ENCODE peak calls at places on chromosomes 5 and 9, in ten cellular contexts. One of them, this sample, is unnamed.

GRCh38 chr5:94908889-94909480 is 290.5 kb downstream of the SLF1 start:
- DNase-seq in aorta: no peak
- DNase-seq in A549: peak
- DNase-seq in fibroblast of lung: peak
- DNase-seq in CD8-positive, alpha-beta memory T cell: no peak
- DNase-seq in right cardiac atrium: no peak
- DNase-seq in naive thymus-derived CD4-positive, alpha-beta T cell: no peak
- DNase-seq in GM23248: peak
- DNase-seq in spleen: no peak
- DNase-seq in effector memory CD4-positive, alpha-beta T cell: no peak
- DNase-seq in this sample: no peak

GRCh38 chr9:97737429-97737828 is 40.3 kb upstream of the XPA start:
- DNase-seq in CD8-positive, alpha-beta memory T cell: no peak
- DNase-seq in fibroblast of lung: no peak
- DNase-seq in right cardiac atrium: no peak
- DNase-seq in GM23248: peak
- DNase-seq in spleen: no peak
- DNase-seq in A549: peak
- DNase-seq in naive thymus-derived CD4-positive, alpha-beta T cell: no peak
- DNase-seq in aorta: no peak
- DNase-seq in effector memory CD4-positive, alpha-beta T cell: no peak
- DNase-seq in this sample: no peak

GRCh38 chr9:88458716-88459115 is 70.5 kb downstream of the SPIN1 start:
- DNase-seq in effector memory CD4-positive, alpha-beta T cell: no peak
- DNase-seq in naive thymus-derived CD4-positive, alpha-beta T cell: no peak
- DNase-seq in CD8-positive, alpha-beta memory T cell: no peak
- DNase-seq in aorta: no peak
- DNase-seq in GM23248: peak
- DNase-seq in right cardiac atrium: no peak
- DNase-seq in spleen: no peak
- DNase-seq in fibroblast of lung: peak
- DNase-seq in A549: no peak
- DNase-seq in this sample: no peak

GRCh38 chr5:77211013-77211690 is 672 bp downstream of the PDE8B start:
- DNase-seq in aorta: no peak
- DNase-seq in GM23248: peak
- DNase-seq in CD8-positive, alpha-beta memory T cell: no peak
- DNase-seq in A549: no peak
- DNase-seq in fibroblast of lung: no peak
- DNase-seq in spleen: no peak
- DNase-seq in effector memory CD4-positive, alpha-beta T cell: no peak
- DNase-seq in right cardiac atrium: no peak
- DNase-seq in naive thymus-derived CD4-positive, alpha-beta T cell: no peak
- DNase-seq in this sample: no peak

GRCh38 chr5:6088706-6089105 is 289.6 kb downstream of the MED10 start:
- DNase-seq in aorta: no peak
- DNase-seq in naive thymus-derived CD4-positive, alpha-beta T cell: no peak
- DNase-seq in fibroblast of lung: no peak
- DNase-seq in CD8-positive, alpha-beta memory T cell: no peak
- DNase-seq in A549: no peak
- DNase-seq in GM23248: no peak
- DNase-seq in right cardiac atrium: no peak
- DNase-seq in spleen: no peak
- DNase-seq in effector memory CD4-positive, alpha-beta T cell: no peak
- DNase-seq in this sample: no peak

GRCh38 chr5:32538031-32538547 is 47.3 kb upstream of the SUB1 start:
- DNase-seq in right cardiac atrium: peak
- DNase-seq in A549: no peak
- DNase-seq in effector memory CD4-positive, alpha-beta T cell: peak
- DNase-seq in fibroblast of lung: no peak
- DNase-seq in naive thymus-derived CD4-positive, alpha-beta T cell: no peak
- DNase-seq in spleen: peak
- DNase-seq in aorta: no peak
- DNase-seq in CD8-positive, alpha-beta memory T cell: peak
- DNase-seq in GM23248: no peak
- DNase-seq in this sample: no peak

GRCh38 chr9:93303806-93304573 is 120.1 kb downstream of the WNK2 start:
- DNase-seq in effector memory CD4-positive, alpha-beta T cell: no peak
- DNase-seq in right cardiac atrium: no peak
- DNase-seq in GM23248: no peak
- DNase-seq in A549: no peak
- DNase-seq in aorta: peak
- DNase-seq in CD8-positive, alpha-beta memory T cell: no peak
- DNase-seq in spleen: peak
- DNase-seq in naive thymus-derived CD4-positive, alpha-beta T cell: no peak
- DNase-seq in fibroblast of lung: no peak
- DNase-seq in this sample: no peak

GRCh38 chr9:93673271-93673843 is 97.0 kb downstream of the PHF2 start:
- DNase-seq in right cardiac atrium: peak
- DNase-seq in spleen: peak
- DNase-seq in naive thymus-derived CD4-positive, alpha-beta T cell: no peak
- DNase-seq in GM23248: peak
- DNase-seq in CD8-positive, alpha-beta memory T cell: no peak
- DNase-seq in fibroblast of lung: peak
- DNase-seq in A549: no peak
- DNase-seq in effector memory CD4-positive, alpha-beta T cell: no peak
- DNase-seq in aorta: peak
- DNase-seq in this sample: no peak

GRCh38 chr9:108056805-108057386 is 567.3 kb upstream of the KLF4 start:
- DNase-seq in GM23248: peak
- DNase-seq in CD8-positive, alpha-beta memory T cell: no peak
- DNase-seq in fibroblast of lung: peak
- DNase-seq in effector memory CD4-positive, alpha-beta T cell: no peak
- DNase-seq in spleen: no peak
- DNase-seq in naive thymus-derived CD4-positive, alpha-beta T cell: no peak
- DNase-seq in right cardiac atrium: no peak
- DNase-seq in aorta: no peak
- DNase-seq in A549: peak
- DNase-seq in this sample: peak

GRCh38 chr5:50328193-50328729 is 112.8 kb downstream of the EMB start:
- DNase-seq in effector memory CD4-positive, alpha-beta T cell: no peak
- DNase-seq in GM23248: no peak
- DNase-seq in fibroblast of lung: no peak
- DNase-seq in naive thymus-derived CD4-positive, alpha-beta T cell: no peak
- DNase-seq in A549: no peak
- DNase-seq in CD8-positive, alpha-beta memory T cell: no peak
- DNase-seq in right cardiac atrium: no peak
- DNase-seq in spleen: no peak
- DNase-seq in aorta: no peak
- DNase-seq in this sample: no peak

GRCh38 chr9:114367406-114367805 is 20.4 kb downstream of the AKNA start:
- DNase-seq in A549: no peak
- DNase-seq in GM23248: no peak
- DNase-seq in effector memory CD4-positive, alpha-beta T cell: no peak
- DNase-seq in fibroblast of lung: no peak
- DNase-seq in spleen: peak
- DNase-seq in naive thymus-derived CD4-positive, alpha-beta T cell: no peak
- DNase-seq in aorta: no peak
- DNase-seq in right cardiac atrium: no peak
- DNase-seq in CD8-positive, alpha-beta memory T cell: no peak
- DNase-seq in this sample: no peak

GRCh38 chr5:162299793-162300192 is 232.2 kb downstream of the GABRG2 start:
- DNase-seq in CD8-positive, alpha-beta memory T cell: no peak
- DNase-seq in fibroblast of lung: no peak
- DNase-seq in right cardiac atrium: no peak
- DNase-seq in GM23248: no peak
- DNase-seq in naive thymus-derived CD4-positive, alpha-beta T cell: no peak
- DNase-seq in A549: no peak
- DNase-seq in aorta: no peak
- DNase-seq in spleen: no peak
- DNase-seq in effector memory CD4-positive, alpha-beta T cell: no peak
- DNase-seq in this sample: no peak

GRCh38 chr5:350355-350754 is 28.8 kb downstream of the AHRR start:
- DNase-seq in fibroblast of lung: no peak
- DNase-seq in naive thymus-derived CD4-positive, alpha-beta T cell: no peak
- DNase-seq in A549: no peak
- DNase-seq in CD8-positive, alpha-beta memory T cell: no peak
- DNase-seq in effector memory CD4-positive, alpha-beta T cell: no peak
- DNase-seq in aorta: no peak
- DNase-seq in right cardiac atrium: no peak
- DNase-seq in spleen: no peak
- DNase-seq in GM23248: peak
- DNase-seq in this sample: no peak

GRCh38 chr5:108278285-108279240 is 103.3 kb downstream of the FBXL17 start:
- DNase-seq in spleen: peak
- DNase-seq in effector memory CD4-positive, alpha-beta T cell: no peak
- DNase-seq in fibroblast of lung: no peak
- DNase-seq in A549: no peak
- DNase-seq in CD8-positive, alpha-beta memory T cell: no peak
- DNase-seq in right cardiac atrium: no peak
- DNase-seq in GM23248: no peak
- DNase-seq in naive thymus-derived CD4-positive, alpha-beta T cell: no peak
- DNase-seq in aorta: no peak
- DNase-seq in this sample: no peak

GRCh38 chr9:84000186-84000585 is 19.6 kb downstream of the RMI1 start:
- DNase-seq in right cardiac atrium: no peak
- DNase-seq in GM23248: peak
- DNase-seq in spleen: no peak
- DNase-seq in naive thymus-derived CD4-positive, alpha-beta T cell: no peak
- DNase-seq in CD8-positive, alpha-beta memory T cell: no peak
- DNase-seq in effector memory CD4-positive, alpha-beta T cell: no peak
- DNase-seq in A549: no peak
- DNase-seq in aorta: no peak
- DNase-seq in fibroblast of lung: peak
- DNase-seq in this sample: no peak

GRCh38 chr5:92704590-92704989 is 876.4 kb downstream of the NR2F1-AS1 start:
- DNase-seq in spleen: no peak
- DNase-seq in right cardiac atrium: no peak
- DNase-seq in A549: no peak
- DNase-seq in fibroblast of lung: no peak
- DNase-seq in naive thymus-derived CD4-positive, alpha-beta T cell: no peak
- DNase-seq in effector memory CD4-positive, alpha-beta T cell: no peak
- DNase-seq in CD8-positive, alpha-beta memory T cell: no peak
- DNase-seq in aorta: no peak
- DNase-seq in GM23248: peak
- DNase-seq in this sample: no peak

GRCh38 chr9:111034146-111034545 is 4.1 kb downstream of the LPAR1 start:
- DNase-seq in A549: no peak
- DNase-seq in fibroblast of lung: peak
- DNase-seq in GM23248: peak
- DNase-seq in naive thymus-derived CD4-positive, alpha-beta T cell: no peak
- DNase-seq in CD8-positive, alpha-beta memory T cell: no peak
- DNase-seq in effector memory CD4-positive, alpha-beta T cell: no peak
- DNase-seq in aorta: no peak
- DNase-seq in spleen: no peak
- DNase-seq in right cardiac atrium: no peak
- DNase-seq in this sample: no peak

GRCh38 chr5:95148453-95148852 is 136.4 kb downstream of the MCTP1 start:
- DNase-seq in effector memory CD4-positive, alpha-beta T cell: no peak
- DNase-seq in A549: no peak
- DNase-seq in right cardiac atrium: no peak
- DNase-seq in naive thymus-derived CD4-positive, alpha-beta T cell: no peak
- DNase-seq in spleen: no peak
- DNase-seq in GM23248: no peak
- DNase-seq in fibroblast of lung: no peak
- DNase-seq in CD8-positive, alpha-beta memory T cell: no peak
- DNase-seq in aorta: no peak
- DNase-seq in this sample: no peak

GRCh38 chr5:90022711-90023053 is 386.9 kb downstream of the CETN3 start:
- DNase-seq in CD8-positive, alpha-beta memory T cell: no peak
- DNase-seq in A549: no peak
- DNase-seq in fibroblast of lung: no peak
- DNase-seq in GM23248: no peak
- DNase-seq in aorta: no peak
- DNase-seq in right cardiac atrium: no peak
- DNase-seq in effector memory CD4-positive, alpha-beta T cell: no peak
- DNase-seq in spleen: no peak
- DNase-seq in naive thymus-derived CD4-positive, alpha-beta T cell: no peak
- DNase-seq in this sample: no peak

GRCh38 chr5:82720764-82721163 is 356.4 kb downstream of the TMEM167A start:
- DNase-seq in GM23248: no peak
- DNase-seq in CD8-positive, alpha-beta memory T cell: no peak
- DNase-seq in fibroblast of lung: no peak
- DNase-seq in effector memory CD4-positive, alpha-beta T cell: no peak
- DNase-seq in A549: no peak
- DNase-seq in aorta: no peak
- DNase-seq in right cardiac atrium: no peak
- DNase-seq in naive thymus-derived CD4-positive, alpha-beta T cell: no peak
- DNase-seq in spleen: no peak
- DNase-seq in this sample: no peak
- H3K27ac ChIP-seq in GM23248: no peak
- H3K27ac ChIP-seq in CD8-positive, alpha-beta memory T cell: no peak
- H3K27ac ChIP-seq in fibroblast of lung: no peak
- H3K27ac ChIP-seq in effector memory CD4-positive, alpha-beta T cell: no peak
- H3K27ac ChIP-seq in A549: no peak
- H3K27ac ChIP-seq in aorta: no peak
- H3K27ac ChIP-seq in right cardiac atrium: no peak
- H3K27ac ChIP-seq in naive thymus-derived CD4-positive, alpha-beta T cell: no peak
- H3K27ac ChIP-seq in spleen: no peak
- H3K27ac ChIP-seq in this sample: no peak

DNA sequence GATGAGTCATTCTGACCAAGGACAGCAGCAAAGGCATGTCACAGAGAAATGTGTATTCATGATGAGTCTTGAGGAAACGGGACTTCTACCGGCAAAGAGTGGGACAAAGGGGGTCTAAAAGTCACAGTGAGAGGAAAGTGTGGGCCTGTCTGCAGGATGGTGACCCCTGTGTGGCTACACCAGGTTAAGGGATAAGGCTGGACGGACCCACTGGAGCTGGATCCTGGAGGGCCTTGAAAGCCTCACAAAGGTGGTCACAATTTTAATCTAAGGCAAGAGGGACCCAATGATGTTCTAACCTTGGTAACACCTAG is 176.5 kb downstream of the CDK5RAP2 start:
- DNase-seq in aorta: no peak
- DNase-seq in A549: no peak
- DNase-seq in GM23248: no peak
- DNase-seq in naive thymus-derived CD4-positive, alpha-beta T cell: no peak
- DNase-seq in spleen: no peak
- DNase-seq in CD8-positive, alpha-beta memory T cell: no peak
- DNase-seq in effector memory CD4-positive, alpha-beta T cell: no peak
- DNase-seq in right cardiac atrium: no peak
- DNase-seq in fibroblast of lung: no peak
- DNase-seq in this sample: no peak
- H3K27ac ChIP-seq in aorta: no peak
- H3K27ac ChIP-seq in A549: peak
- H3K27ac ChIP-seq in GM23248: peak
- H3K27ac ChIP-seq in naive thymus-derived CD4-positive, alpha-beta T cell: no peak
- H3K27ac ChIP-seq in spleen: peak
- H3K27ac ChIP-seq in CD8-positive, alpha-beta memory T cell: peak
- H3K27ac ChIP-seq in effector memory CD4-positive, alpha-beta T cell: no peak
- H3K27ac ChIP-seq in right cardiac atrium: no peak
- H3K27ac ChIP-seq in fibroblast of lung: peak
- H3K27ac ChIP-seq in this sample: peak

GRCh38 chr5:14351086-14351661 is 208.0 kb downstream of the TRIO start:
- DNase-seq in GM23248: no peak
- DNase-seq in A549: no peak
- DNase-seq in fibroblast of lung: no peak
- DNase-seq in CD8-positive, alpha-beta memory T cell: no peak
- DNase-seq in naive thymus-derived CD4-positive, alpha-beta T cell: no peak
- DNase-seq in spleen: no peak
- DNase-seq in effector memory CD4-positive, alpha-beta T cell: no peak
- DNase-seq in aorta: no peak
- DNase-seq in right cardiac atrium: no peak
- DNase-seq in this sample: no peak
- H3K27ac ChIP-seq in GM23248: no peak
- H3K27ac ChIP-seq in A549: no peak
- H3K27ac ChIP-seq in fibroblast of lung: no peak
- H3K27ac ChIP-seq in CD8-positive, alpha-beta memory T cell: no peak
- H3K27ac ChIP-seq in naive thymus-derived CD4-positive, alpha-beta T cell: no peak
- H3K27ac ChIP-seq in spleen: no peak
- H3K27ac ChIP-seq in effector memory CD4-positive, alpha-beta T cell: no peak
- H3K27ac ChIP-seq in aorta: no peak
- H3K27ac ChIP-seq in right cardiac atrium: no peak
- H3K27ac ChIP-seq in this sample: no peak

GRCh38 chr5:180330270-180330648 is 22.9 kb downstream of the GFPT2 start:
- DNase-seq in naive thymus-derived CD4-positive, alpha-beta T cell: no peak
- DNase-seq in A549: no peak
- DNase-seq in fibroblast of lung: no peak
- DNase-seq in aorta: no peak
- DNase-seq in right cardiac atrium: no peak
- DNase-seq in effector memory CD4-positive, alpha-beta T cell: no peak
- DNase-seq in spleen: no peak
- DNase-seq in CD8-positive, alpha-beta memory T cell: no peak
- DNase-seq in GM23248: no peak
- DNase-seq in this sample: no peak
- H3K27ac ChIP-seq in naive thymus-derived CD4-positive, alpha-beta T cell: no peak
- H3K27ac ChIP-seq in A549: peak
- H3K27ac ChIP-seq in fibroblast of lung: peak
- H3K27ac ChIP-seq in aorta: no peak
- H3K27ac ChIP-seq in right cardiac atrium: no peak
- H3K27ac ChIP-seq in effector memory CD4-positive, alpha-beta T cell: no peak
- H3K27ac ChIP-seq in spleen: no peak
- H3K27ac ChIP-seq in CD8-positive, alpha-beta memory T cell: no peak
- H3K27ac ChIP-seq in GM23248: peak
- H3K27ac ChIP-seq in this sample: no peak